ENCODE peak calls at places on chromosome X, in five cellular contexts. R is activated naive CD8-positive, alpha-beta T cell treated with anti-CD3 and anti-CD28 coated beads, Interleukin-2, amount 10 ng/mL, durations not matched to agents 7 days and 5 days; B is GM10248; P is uterus; G is HTR-8/SVneo. W is an unnamed sample.

GRCh38 chrX:133935096-133935495 is 50.3 kb downstream of the GPC3 start:
- DNase-seq in P (no peak), B (no peak), R (no peak), G (no peak), W (no peak)

GRCh38 chrX:7480721-7481120 is 332.8 kb upstream of the PUDP start:
- DNase-seq in G (no peak), R (no peak), B (no peak), P (no peak), W (no peak)

GRCh38 chrX:148588649-148589310 is 88.4 kb downstream of the AFF2 start:
- DNase-seq in B (no peak), P (no peak), G (no peak), R (no peak), W (no peak)

GRCh38 chrX:48937065-48937907 is 18.5 kb upstream of the PIM2 start:
- DNase-seq in B (peak; percentile 70), G (no peak), R (peak; percentile 83), P (no peak), W (peak; percentile 80)

GRCh38 chrX:110015027-110015426 is 12.1 kb downstream of the TMEM164 start:
- DNase-seq in B (no peak), P (no peak), G (no peak), R (no peak), W (no peak)

GRCh38 chrX:9188117-9188516 is 154.2 kb upstream of the FAM9B start:
- DNase-seq in B (no peak), R (no peak), P (no peak), G (no peak), W (no peak)

GRCh38 chrX:57156397-57157049 is 19.3 kb upstream of the SPIN2A start:
- DNase-seq in G (peak; percentile 1), B (no peak), P (no peak), R (no peak), W (no peak)

GRCh38 chrX:107467271-107467670 is 17.8 kb downstream of the FRMPD3 start:
- DNase-seq in G (no peak), R (no peak), P (no peak), B (no peak), W (no peak)

GRCh38 chrX:112967341-112967740 is 126.7 kb upstream of the AMOT start:
- DNase-seq in P (no peak), R (no peak), B (no peak), G (no peak), W (no peak)

W was measured in NK-92 treated with Interleukin-12 subunit alpha and Interleukin-12 subunit beta, amount 100 ng/mL, for 24 hours.